ENCODE peak calls at places on chromosomes 12 and 14, in five cellular contexts. Q is choroid plexus epithelial cell, V is tibial artery, X is heart left ventricle, G is body of pancreas. J is an unnamed sample.

GRCh38 chr14:104467641-104468040 is 111.9 kb upstream of the C14orf180 start:
- DNase-seq in Q (no peak), G (no peak), V (no peak), X (no peak), J (no peak)

GRCh38 chr12:131025939-131026702 is 72.4 kb downstream of the ADGRD1 start:
- DNase-seq in V (no peak), X (no peak), G (no peak), Q (no peak), J (no peak)

GRCh38 chr14:29255692-29256091 is 489.1 kb downstream of the FOXG1 start:
- DNase-seq in X (no peak), V (no peak), Q (no peak), G (no peak), J (no peak)

GRCh38 chr14:89651805-89652204 is 234.8 kb upstream of the FOXN3 start:
- DNase-seq in V (no peak), Q (no peak), G (no peak), X (no peak), J (no peak)

GRCh38 chr12:43287991-43288390 is 264.0 kb downstream of the ADAMTS20 start:
- DNase-seq in V (no peak), G (no peak), X (no peak), Q (peak), J (no peak)

GRCh38 chr12:68326720-68327119 is 5.4 kb downstream of the MDM1 start:
- DNase-seq in X (no peak), Q (peak), G (no peak), V (no peak), J (no peak)

GRCh38 chr12:449203-449602 is 10.5 kb upstream of the B4GALNT3 start:
- DNase-seq in Q (no peak), X (no peak), V (no peak), G (no peak), J (no peak)

GRCh38 chr14:45426685-45427282 is 173.8 kb upstream of the MIS18BP1 start:
- DNase-seq in V (no peak), G (no peak), X (no peak), Q (peak), J (peak)

GRCh38 chr12:11836964-11837286 is 187.5 kb downstream of the ETV6 start:
- DNase-seq in V (no peak), Q (no peak), G (no peak), X (no peak), J (no peak)

GRCh38 chr14:87131879-87132278 is 861.1 kb downstream of the GALC start:
- DNase-seq in Q (no peak), V (no peak), G (no peak), X (no peak), J (peak)

GRCh38 chr14:61355892-61356325 is 34.5 kb downstream of the PRKCH start:
- DNase-seq in G (peak), Q (peak), V (peak), X (peak), J (no peak)
- H3K4me3 ChIP-seq in G (no peak), Q (no peak), V (no peak), X (no peak), J (no peak)

GRCh38 chr12:53624956-53625355 is 1.2 kb downstream of the ATF7 start:
- DNase-seq in Q (peak), G (no peak), V (no peak), X (no peak), J (no peak)
- H3K4me3 ChIP-seq in Q (peak), G (peak), V (peak), X (peak), J (peak)

GRCh38 chr14:94341654-94342333 is 18.7 kb upstream of the SERPINA6 start:
- DNase-seq in G (no peak), X (no peak), Q (no peak), V (no peak), J (no peak)
- H3K4me3 ChIP-seq in G (no peak), X (no peak), Q (no peak), V (no peak), J (no peak)

DNA sequence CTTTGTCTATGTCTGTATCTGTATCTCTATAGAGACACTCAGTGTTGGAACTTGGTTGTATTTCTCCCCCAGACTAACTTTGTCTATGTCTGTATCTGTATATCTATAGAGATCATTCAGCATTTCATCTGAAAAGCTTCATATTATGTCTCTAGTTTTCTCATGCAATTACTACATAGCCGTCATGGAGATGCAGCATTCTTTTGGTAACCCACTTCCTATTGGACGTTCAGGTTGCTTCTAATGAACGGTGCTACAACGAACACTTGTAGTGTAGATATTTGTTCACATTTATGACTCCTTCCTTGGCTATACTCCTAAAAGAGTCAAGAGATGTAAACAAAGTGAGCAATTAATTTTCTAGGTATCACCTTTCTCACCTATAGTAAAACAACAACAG is 81.5 kb upstream of the KCNA1 start:
- DNase-seq in G (no peak), X (no peak), V (no peak), Q (no peak), J (no peak)
- H3K4me3 ChIP-seq in G (no peak), X (no peak), V (no peak), Q (no peak), J (no peak)

DNA sequence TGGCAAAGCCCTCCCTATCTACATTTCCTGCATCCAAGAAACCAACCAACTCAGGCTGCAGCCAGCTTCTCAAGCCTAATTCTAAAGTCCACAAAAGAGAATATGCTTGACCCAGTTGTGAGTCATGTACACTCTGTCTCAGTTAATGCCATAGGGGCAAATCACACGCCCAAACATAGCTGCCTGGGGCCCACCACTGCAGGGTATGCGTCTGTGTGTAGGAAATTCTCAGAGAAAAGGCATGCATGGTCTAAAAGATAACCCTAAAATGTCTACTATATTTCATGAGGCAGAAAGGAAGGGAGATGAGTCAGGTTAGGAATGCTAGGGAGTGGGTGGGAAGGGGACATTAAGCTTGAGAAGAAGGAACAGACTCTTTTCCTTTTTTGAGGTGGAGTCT is 22.3 kb upstream of the SPTLC2 start:
- DNase-seq in G (no peak), V (no peak), X (no peak), Q (peak), J (no peak)
- H3K4me3 ChIP-seq in G (no peak), V (no peak), X (no peak), Q (no peak), J (no peak)

GRCh38 chr12:16056910-16057309 is 145.8 kb downstream of the DERA start:
- DNase-seq in V (no peak), Q (no peak), X (no peak), G (no peak), J (no peak)

GRCh38 chr12:16063728-16064127 is 152.6 kb downstream of the DERA start:
- DNase-seq in G (no peak), V (no peak), Q (peak), X (no peak), J (no peak)

GRCh38 chr12:16062611-16063010 is 151.5 kb downstream of the DERA start:
- DNase-seq in G (no peak), Q (peak), V (no peak), X (no peak), J (no peak)
- H3K4me3 ChIP-seq in G (no peak), Q (no peak), V (no peak), X (no peak), J (no peak)